ENCODE peak calls at places on chromosome 13, in eight cellular contexts. V, J, X, W, N, P, C and L are unnamed samples.

GRCh38 chr13:113275387-113275786 is 21.7 kb upstream of the LAMP1 start:
- DNase-seq in V (peak), J (peak), X (peak), W (no peak), N (peak), P (no peak), C (no peak), L (no peak)

GRCh38 chr13:28755546-28755870 is 36.7 kb upstream of the SLC46A3 start:
- DNase-seq in V (no peak), J (no peak), X (no peak), W (no peak), N (no peak), P (no peak), C (peak), L (no peak)

GRCh38 chr13:94556016-94556415 is 39.9 kb downstream of the TGDS start:
- DNase-seq in V (no peak), J (no peak), X (no peak), W (no peak), N (no peak), P (no peak), C (no peak), L (no peak)

GRCh38 chr13:73532582-73532981 is 473.8 kb downstream of the KLF5 start:
- DNase-seq in V (no peak), J (no peak), X (no peak), W (no peak), N (no peak), P (no peak), C (no peak), L (no peak)

GRCh38 chr13:113581871-113582270 is 2.7 kb upstream of the TFDP1 start:
- DNase-seq in V (no peak), J (no peak), X (no peak), W (peak), N (no peak), P (peak), C (peak), L (no peak)

GRCh38 chr13:97879646-97880297 is 73.7 kb upstream of the IPO5 start:
- DNase-seq in V (peak), J (peak), X (no peak), W (no peak), N (peak), P (no peak), C (peak), L (peak)

GRCh38 chr13:98173431-98173921 is 3.6 kb downstream of the RNF113B start:
- DNase-seq in V (peak), J (peak), X (no peak), W (no peak), N (peak), P (no peak), C (no peak), L (peak)

GRCh38 chr13:73877399-73877798 is 256.8 kb downstream of the KLF12 start:
- DNase-seq in V (no peak), J (no peak), X (no peak), W (no peak), N (no peak), P (no peak), C (no peak), L (no peak)

GRCh38 chr13:85828094-85828684 is 29.0 kb upstream of the SLITRK6 start:
- DNase-seq in V (peak), J (peak), X (no peak), W (no peak), N (peak), P (no peak), C (no peak), L (no peak)

GRCh38 chr13:37207646-37208045 is 102.2 kb upstream of the CSNK1A1L start:
- DNase-seq in V (peak), J (peak), X (no peak), W (no peak), N (peak), P (no peak), C (no peak), L (no peak)

GRCh38 chr13:47117268-47117667 is 220.4 kb upstream of the HTR2A start:
- DNase-seq in V (peak), J (peak), X (no peak), W (no peak), N (peak), P (no peak), C (no peak), L (peak)

GRCh38 chr13:26664942-26665341 is 95.6 kb downstream of the GPR12 start:
- DNase-seq in V (no peak), J (no peak), X (no peak), W (no peak), N (no peak), P (no peak), C (no peak), L (no peak)
- H3K4me3 ChIP-seq in V (no peak), J (no peak), X (no peak), W (no peak), N (no peak), P (no peak), C (no peak), L (no peak)

GRCh38 chr13:60398949-60399589 is 2.0 kb downstream of the TDRD3 start:
- DNase-seq in V (peak), J (peak), X (no peak), W (no peak), N (peak), P (no peak), C (no peak), L (no peak)

GRCh38 chr13:60396783-60397692 is at the start of gene TDRD3:
- DNase-seq in V (peak), J (peak), X (peak), W (peak), N (peak), P (peak), C (peak), L (no peak)

GRCh38 chr13:60396008-60396782 is 825 bp upstream of the TDRD3 start:
- DNase-seq in V (peak), J (peak), X (peak), W (peak), N (peak), P (peak), C (peak), L (peak)

GRCh38 chr13:60397693-60398437 is 845 bp downstream of the TDRD3 start:
- DNase-seq in V (peak), J (peak), X (peak), W (peak), N (peak), P (peak), C (peak), L (no peak)

DNA sequence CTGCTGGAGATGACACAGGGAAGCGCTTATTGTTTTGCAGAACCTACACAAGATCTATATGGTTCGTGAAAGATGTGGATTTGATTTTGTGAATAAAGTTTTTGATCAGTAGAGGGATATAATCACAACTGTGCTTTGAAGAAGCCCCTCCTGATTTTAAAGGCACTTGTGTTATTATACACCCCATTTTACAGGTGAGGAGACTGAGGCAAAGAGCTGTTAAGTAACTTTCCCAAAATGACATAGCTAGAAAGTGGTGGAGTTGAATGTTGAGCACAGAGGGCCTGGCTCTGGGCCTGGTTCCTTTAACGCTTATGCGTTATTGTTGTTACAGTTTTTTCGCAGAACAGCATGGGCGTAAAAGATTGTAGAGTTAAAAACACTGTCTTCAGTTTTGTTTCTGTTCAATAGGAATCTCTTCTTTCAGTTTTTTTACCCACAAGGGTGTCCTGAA is 1.4 kb downstream of the TDRD3 start:
- DNase-seq in V (no peak), J (no peak), X (no peak), W (no peak), N (no peak), P (no peak), C (no peak), L (no peak)
- H3K4me3 ChIP-seq in V (peak), J (peak), X (peak), W (peak), N (peak), P (peak), C (peak), L (peak)

DNA sequence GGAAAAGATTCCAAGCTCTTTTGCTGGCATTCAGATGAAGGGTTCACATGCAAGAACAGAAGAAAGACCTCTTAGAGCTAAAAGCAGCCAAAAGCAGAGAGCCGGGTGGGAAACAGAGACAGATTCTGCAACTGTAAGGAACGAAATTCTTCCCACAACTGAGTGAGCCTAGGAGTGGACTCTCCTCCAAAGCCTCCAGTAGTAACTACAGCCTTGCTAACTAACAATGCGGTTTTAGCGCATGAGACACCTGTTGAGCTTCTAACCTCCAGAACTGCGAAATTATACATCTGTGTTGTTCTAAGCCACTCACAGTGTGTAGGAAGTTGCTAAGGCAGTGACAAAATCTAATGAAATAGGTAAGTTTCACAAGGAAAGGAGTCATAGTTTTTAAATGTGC is 98.0 kb upstream of the SLITRK1 start:
- DNase-seq in V (no peak), J (peak), X (no peak), W (no peak), N (no peak), P (no peak), C (no peak), L (no peak)
- H3K4me3 ChIP-seq in V (no peak), J (no peak), X (no peak), W (no peak), N (no peak), P (no peak), C (no peak), L (no peak)

GRCh38 chr13:109782823-109783411 is 3.5 kb downstream of the IRS2 start:
- DNase-seq in V (no peak), J (no peak), X (no peak), W (no peak), N (no peak), P (no peak), C (peak), L (no peak)
- H3K4me3 ChIP-seq in V (no peak), J (no peak), X (no peak), W (peak), N (no peak), P (no peak), C (peak), L (peak)

GRCh38 chr13:95643814-95644598 is 500 bp downstream of the DZIP1 start:
- DNase-seq in V (peak), J (peak), X (no peak), W (no peak), N (peak), P (no peak), C (no peak), L (no peak)

GRCh38 chr13:95641291-95641811 is 3.2 kb downstream of the DZIP1 start:
- DNase-seq in V (peak), J (peak), X (no peak), W (no peak), N (peak), P (no peak), C (peak), L (no peak)

GRCh38 chr13:95643009-95643408 is 1.5 kb downstream of the DZIP1 start:
- DNase-seq in V (no peak), J (peak), X (no peak), W (no peak), N (no peak), P (no peak), C (no peak), L (no peak)

GRCh38 chr13:95643471-95643813 is 1.1 kb downstream of the DZIP1 start:
- DNase-seq in V (peak), J (peak), X (no peak), W (no peak), N (peak), P (no peak), C (no peak), L (no peak)

GRCh38 chr13:95641961-95642621 is 2.4 kb downstream of the DZIP1 start:
- DNase-seq in V (peak), J (peak), X (no peak), W (no peak), N (peak), P (peak), C (no peak), L (no peak)
- H3K4me3 ChIP-seq in V (peak), J (peak), X (no peak), W (peak), N (peak), P (peak), C (peak), L (peak)

GRCh38 chr13:48542581-48543341 is 9.9 kb upstream of the RCBTB2 start:
- DNase-seq in V (peak), J (no peak), X (no peak), W (no peak), N (peak), P (peak), C (no peak), L (no peak)
- H3K4me3 ChIP-seq in V (no peak), J (no peak), X (no peak), W (no peak), N (no peak), P (peak), C (peak), L (no peak)

GRCh38 chr13:41019578-41020347 is 647 bp upstream of the ELF1 start:
- DNase-seq in V (no peak), J (no peak), X (no peak), W (no peak), N (no peak), P (no peak), C (no peak), L (peak)
- H3K4me3 ChIP-seq in V (no peak), J (no peak), X (peak), W (peak), N (no peak), P (no peak), C (no peak), L (no peak)

GRCh38 chr13:41916173-41916954 is 44.5 kb downstream of the VWA8 start:
- DNase-seq in V (peak), J (peak), X (peak), W (no peak), N (peak), P (no peak), C (no peak), L (peak)
- H3K4me3 ChIP-seq in V (no peak), J (no peak), X (peak), W (no peak), N (no peak), P (no peak), C (no peak), L (no peak)

DNA sequence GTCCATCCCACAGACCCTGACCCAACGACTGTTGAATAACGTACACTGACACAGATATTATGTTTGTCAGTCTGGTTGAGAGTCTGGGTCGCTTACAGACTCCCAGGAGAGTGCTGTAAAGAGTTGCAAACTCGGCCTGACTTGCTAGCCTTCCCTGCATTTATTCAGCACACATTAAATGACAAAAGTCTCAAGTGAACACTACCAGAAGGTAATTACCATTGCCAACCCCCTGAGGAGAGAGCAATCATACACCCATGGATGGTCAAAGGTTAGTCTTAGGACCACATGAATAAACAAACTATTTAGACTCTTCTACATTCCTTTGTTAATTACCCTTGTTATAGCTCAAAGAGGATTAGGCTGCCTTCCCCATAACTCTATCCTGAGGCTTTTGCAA is 1048.6 kb downstream of the PCDH17 start:
- DNase-seq in V (no peak), J (no peak), X (no peak), W (no peak), N (no peak), P (no peak), C (no peak), L (no peak)
- H3K4me3 ChIP-seq in V (no peak), J (no peak), X (no peak), W (no peak), N (no peak), P (no peak), C (no peak), L (no peak)